ENCODE peak calls at places on chromosomes 12 and 14, in five cellular contexts. D is AG08396, N is SIG-M5, V is omental fat pad, K is iris pigment epithelial cell. Z is an unnamed sample.
A peak's percentile ranks its signal among the peaks of the same experiment; 100 is the strongest.

GRCh38 chr12:3243376-3244084 is 166.4 kb downstream of the TSPAN9 start:
- DNase-seq in D (no peak), N (no peak), V (no peak), K (no peak), Z (no peak)

GRCh38 chr12:74922117-74922516 is 287.5 kb downstream of the KCNC2 start:
- DNase-seq in D (no peak), N (no peak), V (no peak), K (no peak), Z (no peak)

GRCh38 chr12:13799574-13799973 is 181.8 kb downstream of the GRIN2B start:
- DNase-seq in D (no peak), N (no peak), V (no peak), K (no peak), Z (no peak)

GRCh38 chr12:29858270-29858786 is 74.6 kb upstream of the TMTC1 start:
- DNase-seq in D (no peak), N (no peak), V (no peak), K (no peak), Z (no peak)

GRCh38 chr12:97568336-97569180 is 106.0 kb downstream of the RMST start:
- DNase-seq in D (no peak), N (no peak), V (no peak), K (peak; percentile 3), Z (no peak)

GRCh38 chr12:124675881-124676688 is 108.7 kb upstream of the NCOR2 start:
- DNase-seq in D (peak; percentile 75), N (peak; percentile 37), V (no peak), K (peak; percentile 79), Z (peak; percentile 76)

GRCh38 chr12:11779286-11779685 is 129.8 kb downstream of the ETV6 start:
- DNase-seq in D (no peak), N (no peak), V (no peak), K (peak; percentile 88), Z (peak; percentile 52)

GRCh38 chr12:56392331-56392730 is 29.7 kb upstream of the APOF start:
- DNase-seq in D (no peak), N (no peak), V (no peak), K (no peak), Z (no peak)

GRCh38 chr12:4272014-4272975 is 1.3 kb upstream of the CCND2 start:
- DNase-seq in D (peak; percentile 66), N (peak; percentile 66), V (no peak), K (peak; percentile 56), Z (peak; percentile 48)

GRCh38 chr12:14994610-14995009 is 21.8 kb downstream of the PDE6H start:
- DNase-seq in D (no peak), N (no peak), V (no peak), K (peak; percentile 72), Z (no peak)

GRCh38 chr12:105843989-105844768 is 294.6 kb downstream of the NUAK1 start:
- DNase-seq in D (no peak), N (no peak), V (no peak), K (peak; percentile 41), Z (peak; percentile 69)

GRCh38 chr14:88470542-88471440 is 84.0 kb downstream of the PTPN21 start:
- DNase-seq in D (no peak), N (no peak), V (no peak), K (peak; percentile 54), Z (no peak)

GRCh38 chr12:95646781-95647184 is 95.5 kb upstream of the USP44 start:
- DNase-seq in D (peak; percentile 42), N (no peak), V (no peak), K (peak; percentile 56), Z (peak; percentile 81)

GRCh38 chr12:117342247-117342646 is 19.2 kb downstream of the NOS1 start:
- DNase-seq in D (no peak), N (no peak), V (no peak), K (no peak), Z (no peak)

GRCh38 chr12:108004368-108004767 is 124.7 kb upstream of the WSCD2 start:
- DNase-seq in D (no peak), N (no peak), V (no peak), K (peak; percentile 3), Z (no peak)

GRCh38 chr12:50006754-50007442 is 18.4 kb downstream of the RACGAP1 start:
- DNase-seq in D (no peak), N (no peak), V (no peak), K (peak; percentile 31), Z (peak; percentile 28)

GRCh38 chr14:51474854-51475253 is 176.9 kb upstream of the FRMD6 start:
- DNase-seq in D (no peak), N (no peak), V (no peak), K (no peak), Z (no peak)

GRCh38 chr12:57276935-57277563 is 26.1 kb upstream of the STAC3 start:
- DNase-seq in D (no peak), N (no peak), V (no peak), K (peak; percentile 39), Z (peak; percentile 49)